ENCODE peak calls at places on chromosomes 11 and 22, in six cellular contexts. W, R, P, O, K and Q are unnamed samples.

GRCh38 chr11:17229481-17230152 is 21.8 kb upstream of the PIK3C2A start:
- DNase-seq in P (no peak), R (no peak), O (no peak), W (no peak), K (no peak), Q (peak)

GRCh38 chr11:27281740-27282139 is 81.3 kb downstream of the CCDC34 start:
- DNase-seq in R (no peak), K (no peak), W (no peak), O (no peak), P (no peak), Q (no peak)

GRCh38 chr11:12117200-12117995 is 7.0 kb downstream of the MICAL2 start:
- DNase-seq in P (no peak), R (no peak), O (no peak), W (no peak), K (no peak), Q (no peak)

GRCh38 chr11:70498976-70499801 is 100.9 kb downstream of the CTTN start:
- DNase-seq in O (no peak), K (no peak), P (no peak), R (no peak), W (no peak), Q (no peak)

GRCh38 chr22:43955040-43955882 is at the start of gene SAMM50:
- DNase-seq in K (peak), P (peak), R (peak), W (peak), O (peak), Q (peak)

GRCh38 chr11:60872124-60872951 is 5.0 kb downstream of the ZP1 start:
- DNase-seq in K (no peak), W (no peak), O (peak), R (no peak), P (no peak), Q (peak)

GRCh38 chr22:24037851-24038765 is 27.0 kb downstream of the CABIN1 start:
- DNase-seq in W (no peak), K (no peak), P (no peak), R (no peak), O (no peak), Q (no peak)

GRCh38 chr11:79461144-79461543 is 20.3 kb upstream of the TENM4 start:
- DNase-seq in P (no peak), R (no peak), K (peak), O (peak), W (no peak), Q (peak)